ENCODE peak calls at places on chromosomes 11 and 22, in ten cellular contexts. P, B, Q, W, G, I, V, L, H and X are unnamed samples.

GRCh38 chr11:8232849-8233606 is 30.6 kb downstream of the LMO1 start:
- DNase-seq in W (peak), I (no peak), L (no peak), Q (no peak), P (no peak), V (no peak), G (no peak), H (no peak), B (no peak), X (no peak)

GRCh38 chr11:45665206-45665932 is at the start of gene CHST1:
- DNase-seq in W (peak), Q (no peak), H (no peak), B (peak), P (no peak), V (peak), L (peak), I (peak), G (peak), X (no peak)

GRCh38 chr11:78406568-78407196 is 10.9 kb downstream of the GAB2 start:
- DNase-seq in L (no peak), H (no peak), I (no peak), Q (peak), G (no peak), V (no peak), W (no peak), B (no peak), P (no peak), X (no peak)

GRCh38 chr22:48892571-48893287 is 934.9 kb downstream of the BRD1 start:
- DNase-seq in H (peak), V (no peak), L (no peak), G (no peak), B (no peak), P (no peak), W (no peak), Q (no peak), I (no peak), X (no peak)

GRCh38 chr11:975824-976223 is 50.2 kb downstream of the AP2A2 start:
- DNase-seq in V (no peak), L (no peak), I (no peak), P (peak), H (no peak), Q (no peak), G (peak), B (no peak), W (peak), X (no peak)

GRCh38 chr22:24506802-24507438 is 11.8 kb downstream of the UPB1 start:
- DNase-seq in L (no peak), I (no peak), V (no peak), W (no peak), B (no peak), Q (peak), H (peak), P (peak), G (no peak), X (no peak)

GRCh38 chr11:84714316-84714780 is 912.8 kb downstream of the DLG2 start:
- DNase-seq in B (peak), H (peak), Q (peak), I (peak), L (peak), W (peak), G (peak), V (peak), P (peak), X (peak)

GRCh38 chr11:114259124-114259526 is 37.1 kb upstream of the NNMT start:
- DNase-seq in P (peak), H (no peak), Q (no peak), L (peak), B (peak), G (no peak), W (no peak), V (no peak), I (no peak), X (no peak)

GRCh38 chr11:59556883-59557205 is 45.5 kb downstream of the OR4D9 start:
- DNase-seq in L (no peak), W (no peak), B (no peak), V (no peak), Q (peak), H (no peak), G (no peak), I (no peak), P (peak), X (no peak)

GRCh38 chr11:78109011-78109685 is 29.5 kb upstream of the NDUFC2 start:
- DNase-seq in B (no peak), I (no peak), Q (no peak), P (no peak), G (no peak), W (no peak), L (no peak), V (no peak), H (no peak), X (no peak)

GRCh38 chr11:58580311-58580710 is 1.4 kb downstream of the ZFP91 start:
- DNase-seq in P (no peak), G (no peak), L (no peak), B (no peak), H (no peak), V (no peak), W (no peak), I (no peak), Q (no peak), X (no peak)

GRCh38 chr22:27242917-27243589 is 558.5 kb downstream of the MN1 start:
- DNase-seq in P (no peak), H (peak), G (peak), B (no peak), W (no peak), V (no peak), I (no peak), Q (no peak), L (no peak), X (no peak)

GRCh38 chr22:36860821-36861659 is at the start of gene NCF4:
- DNase-seq in I (peak), Q (no peak), G (no peak), P (peak), V (peak), L (peak), H (no peak), B (peak), W (peak), X (no peak)

GRCh38 chr11:113176971-113177370 is 137.4 kb upstream of the TTC12 start:
- DNase-seq in Q (no peak), B (no peak), H (no peak), V (no peak), G (peak), I (no peak), P (no peak), L (no peak), W (no peak), X (peak)

GRCh38 chr11:124310746-124311145 is 3.0 kb downstream of the OR8D1 start:
- DNase-seq in V (no peak), H (no peak), G (peak), B (no peak), L (no peak), W (no peak), I (no peak), P (no peak), Q (peak), X (no peak)

GRCh38 chr11:20047006-20047405 is 113.3 kb downstream of the DBX1 start:
- DNase-seq in V (no peak), B (no peak), G (no peak), Q (no peak), P (no peak), I (no peak), H (no peak), W (no peak), L (no peak), X (no peak)

GRCh38 chr11:80898910-80899309 is 1458.1 kb upstream of the TENM4 start:
- DNase-seq in G (no peak), L (no peak), B (no peak), V (no peak), Q (no peak), H (no peak), W (no peak), P (no peak), I (no peak), X (no peak)

GRCh38 chr11:65962136-65962564 is 616 bp downstream of the SART1 start:
- DNase-seq in G (no peak), B (no peak), W (no peak), L (no peak), I (no peak), P (no peak), V (no peak), Q (no peak), H (no peak), X (no peak)

DNA sequence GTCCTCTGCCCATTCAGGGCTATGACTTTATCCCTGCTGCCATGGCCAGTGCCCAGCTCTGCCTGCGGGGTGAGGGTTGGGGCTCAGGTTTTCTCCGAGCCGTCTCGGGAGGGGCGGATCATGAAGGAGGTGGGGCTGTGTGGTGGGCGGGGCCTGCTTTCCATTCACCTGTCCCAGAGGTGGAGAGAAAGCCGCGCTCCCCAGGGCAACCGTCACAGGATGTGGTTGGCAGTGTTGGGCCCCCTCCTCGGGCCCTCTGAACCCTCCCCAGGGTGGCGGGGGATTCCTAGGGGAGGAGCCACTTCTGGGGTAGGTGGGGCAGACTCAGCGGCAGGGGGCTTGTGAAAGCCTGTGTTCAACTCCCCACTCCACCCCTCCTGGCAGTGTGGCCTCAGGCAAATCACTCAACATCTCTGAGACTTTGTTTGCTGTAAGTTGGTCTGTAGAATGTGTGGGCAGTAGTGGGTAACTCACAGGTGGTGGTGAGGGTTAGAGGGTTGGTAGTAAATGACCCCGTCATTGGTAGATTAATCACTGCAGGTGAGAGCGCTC is 50.3 kb downstream of the CD6 start:
- DNase-seq in Q (no peak), H (no peak), G (no peak), L (peak), B (no peak), P (no peak), I (peak), W (peak), V (no peak), X (no peak)
- H3K4me3 ChIP-seq in Q (no peak), H (peak), G (no peak), L (no peak), B (no peak), P (no peak), I (no peak), W (no peak), V (no peak), X (no peak)

DNA sequence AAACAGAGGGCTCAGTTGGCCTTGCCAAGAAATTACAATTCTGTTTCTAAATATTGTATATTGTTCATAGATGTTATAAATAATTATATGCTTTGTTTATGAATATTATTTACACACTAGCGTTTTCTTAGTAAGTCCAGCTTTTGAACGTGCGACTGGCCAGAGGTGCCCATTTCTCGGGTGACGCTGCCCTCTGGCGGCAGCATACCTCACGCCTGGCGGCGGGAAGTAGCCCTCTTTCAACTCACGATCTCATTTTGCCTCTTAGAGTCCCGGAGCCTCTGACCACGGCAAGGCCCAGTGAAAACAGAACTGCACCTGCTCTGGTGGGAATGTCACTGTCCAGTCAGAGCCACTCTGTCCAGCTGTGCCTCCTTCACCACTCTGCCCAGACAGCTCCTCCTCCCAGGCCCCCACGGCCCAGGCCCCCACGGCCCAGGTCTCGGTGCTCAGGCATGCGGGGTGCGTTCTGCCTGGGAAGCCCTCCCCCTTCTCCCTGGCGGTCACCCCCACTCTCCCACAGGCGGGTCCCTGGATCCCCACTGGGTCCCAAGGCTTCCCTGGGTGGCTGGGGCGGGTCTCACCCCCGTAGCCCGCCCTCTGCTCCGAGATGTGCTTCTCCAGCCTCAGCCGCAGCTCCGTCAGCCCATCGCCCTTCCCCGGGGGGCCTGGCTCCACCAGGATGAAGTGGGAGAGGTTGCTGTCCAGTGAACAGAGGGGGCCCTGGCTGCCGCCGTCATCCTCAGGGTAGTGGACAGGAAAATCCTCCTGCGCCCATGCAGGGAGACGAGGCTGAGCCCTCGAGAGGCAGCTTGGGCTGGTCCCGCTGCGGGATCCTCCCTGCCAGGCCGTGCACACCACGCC is 19.3 kb downstream of the TSSC4 start:
- DNase-seq in L (peak), W (peak), G (peak), Q (peak), I (peak), P (peak), V (peak), B (peak), H (peak), X (no peak)
- TF ChIP-seq CTCF in L (peak), W (peak), G (peak), Q (peak), I (peak), P (peak), V (peak), B (peak), H (peak), X (peak)

GRCh38 chr22:45285431-45286058 is 796 bp downstream of the UPK3A start:
- DNase-seq in H (peak), V (no peak), G (no peak), P (no peak), Q (no peak), I (no peak), L (no peak), W (no peak), B (no peak), X (no peak)
- H3K4me3 ChIP-seq in H (no peak), V (no peak), G (no peak), P (no peak), Q (peak), I (no peak), L (peak), W (no peak), B (no peak), X (no peak)

DNA sequence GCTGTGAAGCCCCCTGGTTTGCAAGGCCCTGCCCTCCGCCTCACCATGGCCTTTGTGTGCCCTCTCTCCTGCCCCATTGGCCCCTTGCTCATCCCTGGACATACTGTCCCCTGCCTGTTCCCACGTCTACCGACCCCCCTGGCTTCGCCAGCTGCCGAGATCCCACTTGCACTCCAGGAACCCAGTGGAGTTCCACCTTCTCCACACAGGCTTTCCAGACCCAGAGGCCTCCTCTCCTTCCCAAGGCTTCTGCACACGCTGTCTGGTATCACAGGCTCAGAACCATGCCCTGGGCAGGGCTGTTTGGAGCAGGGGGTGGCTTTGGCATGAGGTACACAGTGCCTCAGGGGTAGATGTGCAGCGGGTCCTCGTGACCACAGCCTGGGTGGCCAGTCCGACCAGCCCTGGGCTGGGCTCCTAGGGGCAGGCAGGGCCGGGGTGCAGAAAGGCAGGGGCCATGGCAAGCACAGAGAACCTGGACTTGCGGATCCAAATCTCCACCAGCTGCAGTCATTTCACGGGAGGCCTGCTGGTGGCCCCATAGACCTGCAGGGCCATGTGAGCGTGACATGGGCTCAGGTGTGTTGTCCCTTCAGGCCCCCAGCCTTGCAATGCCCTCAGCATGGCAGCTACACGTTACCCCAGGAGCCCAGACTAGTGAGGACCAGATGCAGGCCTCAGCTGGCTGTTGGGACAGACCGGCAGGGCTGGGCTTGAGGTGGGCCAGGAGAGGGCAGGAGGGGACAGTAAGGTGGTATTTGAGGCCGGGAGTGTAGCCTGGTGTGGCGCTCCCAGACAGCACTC is 9.5 kb downstream of the GRK2 start:
- DNase-seq in L (peak), V (peak), B (no peak), G (no peak), I (no peak), Q (no peak), P (no peak), H (no peak), W (peak), X (no peak)
- TF ChIP-seq CTCF in L (no peak), V (no peak), B (no peak), G (no peak), I (no peak), Q (no peak), P (no peak), H (no peak), W (no peak), X (no peak)

GRCh38 chr22:20420157-20420842 is 17.3 kb downstream of the SCARF2 start:
- DNase-seq in W (peak), B (no peak), Q (no peak), V (no peak), G (no peak), L (peak), H (no peak), I (no peak), P (no peak), X (no peak)

GRCh38 chr22:20419664-20419951 is 18.0 kb downstream of the SCARF2 start:
- DNase-seq in W (no peak), L (peak), G (no peak), H (no peak), V (no peak), B (no peak), P (no peak), I (no peak), Q (no peak), X (no peak)

GRCh38 chr22:20414450-20414849 is 20.5 kb downstream of the ZNF74 start:
- DNase-seq in B (no peak), L (no peak), Q (no peak), P (no peak), W (peak), H (no peak), V (no peak), G (no peak), I (no peak), X (no peak)

GRCh38 chr22:20421507-20421874 is 16.1 kb downstream of the SCARF2 start:
- DNase-seq in P (no peak), Q (no peak), I (no peak), V (no peak), H (no peak), B (no peak), G (no peak), W (no peak), L (no peak), X (no peak)

DNA sequence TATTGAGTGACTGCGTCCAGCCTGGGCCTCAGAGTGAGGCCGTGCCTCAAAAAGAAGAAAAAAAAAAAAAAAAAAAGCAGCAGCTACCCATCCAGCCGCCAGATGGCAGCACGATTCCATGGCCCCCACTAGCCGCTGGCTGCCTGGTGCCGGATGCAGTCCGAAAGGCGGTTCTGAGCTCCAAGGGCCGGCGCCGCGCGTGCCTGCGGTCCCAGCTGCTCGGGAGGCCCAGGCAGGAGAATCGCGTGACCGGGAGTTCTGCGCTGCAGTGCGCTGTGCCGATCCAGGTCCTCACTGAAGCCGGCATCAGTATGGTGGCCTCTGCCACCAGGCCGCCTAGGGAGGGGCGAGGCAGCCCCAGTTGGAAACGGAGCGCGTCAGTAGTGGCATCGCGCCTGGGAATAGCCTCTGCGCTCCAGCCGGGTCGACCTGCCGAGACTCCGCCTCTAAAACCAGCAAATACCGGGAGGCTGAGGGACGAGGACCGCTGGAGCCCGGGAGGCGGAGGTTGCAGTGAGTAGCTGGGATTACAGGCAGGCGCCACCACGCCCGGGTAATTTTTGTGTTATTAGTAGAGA is 19.3 kb downstream of the SCARF2 start:
- DNase-seq in Q (peak), L (peak), I (peak), P (peak), H (peak), G (peak), B (peak), V (peak), W (peak), X (no peak)
- H3K4me3 ChIP-seq in Q (peak), L (peak), I (peak), P (peak), H (peak), G (peak), B (no peak), V (no peak), W (peak), X (peak)

GRCh38 chr11:115324569-115325432 is 179.4 kb downstream of the CADM1 start:
- DNase-seq in V (peak), B (no peak), L (no peak), H (peak), G (peak), W (no peak), Q (peak), I (peak), P (peak), X (peak)
- TF ChIP-seq CTCF in V (peak), B (peak), L (peak), H (peak), G (peak), W (peak), Q (peak), I (peak), P (peak), X (peak)

GRCh38 chr11:134761926-134762247 is 349.8 kb upstream of the B3GAT1 start:
- DNase-seq in W (peak), P (no peak), V (no peak), I (no peak), G (no peak), Q (no peak), B (no peak), L (no peak), H (no peak), X (no peak)
- H3K4me3 ChIP-seq in W (no peak), P (no peak), V (no peak), I (no peak), G (peak), Q (peak), B (no peak), L (no peak), H (no peak), X (peak)

GRCh38 chr11:12175694-12176241 is 65.4 kb downstream of the MICAL2 start:
- DNase-seq in I (no peak), G (peak), L (no peak), Q (peak), B (no peak), H (no peak), W (no peak), P (no peak), V (no peak), X (peak)
- TF ChIP-seq CTCF in I (no peak), G (no peak), L (no peak), Q (no peak), B (no peak), H (no peak), W (no peak), P (no peak), V (no peak), X (no peak)